ENCODE peak calls at places on chromosomes 7 and 10, in six cellular contexts. H is hepatocyte, D is sigmoid colon, I is mucosa of descending colon, Y is HCT116, O is uterus. W is an unnamed sample.
A peak's percentile ranks its signal among the peaks of the same experiment; 100 is the strongest.

GRCh38 chr7:159000070-159000469 is 143.7 kb downstream of the DYNC2I1 start:
- DNase-seq in H (no peak), D (no peak), I (no peak), Y (no peak), O (no peak), W (no peak)

GRCh38 chr7:22632674-22633073 is 94.3 kb upstream of the IL6 start:
- DNase-seq in H (no peak), D (no peak), I (no peak), Y (no peak), O (no peak), W (no peak)

GRCh38 chr10:43267811-43268210 is 946 bp upstream of the RASGEF1A start:
- DNase-seq in H (no peak), D (no peak), I (no peak), Y (no peak), O (no peak), W (no peak)

GRCh38 chr7:107995184-107996071 is 7.5 kb downstream of the LAMB1 start:
- DNase-seq in H (peak; percentile 56), D (peak; percentile 82), I (no peak), Y (no peak), O (no peak), W (no peak)

GRCh38 chr7:122143376-122143750 is 686 bp downstream of the AASS start:
- DNase-seq in H (peak; percentile 16), D (peak; percentile 68), I (peak; percentile 38), Y (no peak), O (peak; percentile 19), W (no peak)

GRCh38 chr7:107998150-107998549 is 4.8 kb downstream of the LAMB1 start:
- DNase-seq in H (no peak), D (no peak), I (no peak), Y (no peak), O (no peak), W (no peak)

GRCh38 chr7:131546583-131547111 is 9.8 kb downstream of the PODXL start:
- DNase-seq in H (no peak), D (peak; percentile 57), I (no peak), Y (no peak), O (no peak), W (peak; percentile 42)

GRCh38 chr7:120060283-120060682 is 212.7 kb upstream of the KCND2 start:
- DNase-seq in H (no peak), D (no peak), I (no peak), Y (no peak), O (no peak), W (no peak)

GRCh38 chr7:130008941-130009847 is 42.0 kb downstream of the ZC3HC1 start:
- DNase-seq in H (peak; percentile 24), D (no peak), I (peak; percentile 44), Y (peak; percentile 91), O (no peak), W (no peak)

GRCh38 chr10:29084908-29085307 is 204.0 kb upstream of the LYZL1 start:
- DNase-seq in H (no peak), D (no peak), I (no peak), Y (no peak), O (no peak), W (no peak)

GRCh38 chr7:92588561-92588960 is 1.6 kb downstream of the FAM133B start:
- DNase-seq in H (no peak), D (no peak), I (no peak), Y (no peak), O (no peak), W (no peak)

GRCh38 chr7:34260282-34260681 is 354.9 kb downstream of the BMPER start:
- DNase-seq in H (peak; percentile 12), D (no peak), I (no peak), Y (peak; percentile 61), O (no peak), W (no peak)

GRCh38 chr7:121119047-121119446 is 130.5 kb downstream of the CPED1 start:
- DNase-seq in H (no peak), D (no peak), I (no peak), Y (no peak), O (no peak), W (no peak)

GRCh38 chr7:70727861-70728260 is 404.1 kb upstream of the GALNT17 start:
- DNase-seq in H (no peak), D (no peak), I (no peak), Y (no peak), O (no peak), W (no peak)

GRCh38 chr7:21107101-21107500 is 320.4 kb upstream of the SP8 start:
- DNase-seq in H (no peak), D (no peak), I (no peak), Y (no peak), O (no peak), W (no peak)

DNA sequence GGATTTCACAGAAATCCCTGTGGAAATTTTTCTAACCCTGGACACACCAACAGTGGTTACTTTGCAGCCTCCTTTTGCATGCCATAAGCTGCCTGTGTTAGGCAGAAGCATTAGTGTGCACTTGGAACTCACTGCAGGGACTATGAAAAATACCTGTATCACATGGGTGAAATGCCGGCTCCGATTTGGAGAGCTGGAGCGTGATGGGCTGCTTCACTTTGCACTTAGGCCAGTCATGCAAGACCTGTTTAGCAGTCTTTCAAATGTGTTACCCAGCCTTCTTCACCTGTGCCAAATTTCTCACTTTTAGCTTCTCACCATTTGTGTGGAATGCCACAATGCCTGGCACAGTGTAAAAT is 11.3 kb downstream of the NCOA4 start:
- DNase-seq in H (no peak), D (no peak), I (no peak), Y (no peak), O (no peak), W (no peak)
- H3K4me3 ChIP-seq in H (no peak overlapping the region), D (peak overlapping the region; percentile 1), I (no peak overlapping the region), Y (no peak overlapping the region), O (no peak overlapping the region), W (no peak overlapping the region)

GRCh38 chr10:95273393-95274312 is 17.1 kb downstream of the PDLIM1 start:
- DNase-seq in H (peak; percentile 80), D (peak; percentile 89), I (no peak), Y (no peak), O (peak; percentile 61), W (no peak)

GRCh38 chr10:95276367-95277200 is 14.2 kb downstream of the PDLIM1 start:
- DNase-seq in H (no peak), D (no peak), I (peak; percentile 59), Y (no peak), O (no peak), W (no peak)

GRCh38 chr10:95277201-95277570 is 13.6 kb downstream of the PDLIM1 start:
- DNase-seq in H (no peak), D (no peak), I (no peak), Y (no peak), O (no peak), W (no peak)

GRCh38 chr10:95277614-95278013 is 13.2 kb downstream of the PDLIM1 start:
- DNase-seq in H (no peak), D (no peak), I (no peak), Y (no peak), O (no peak), W (no peak)

DNA sequence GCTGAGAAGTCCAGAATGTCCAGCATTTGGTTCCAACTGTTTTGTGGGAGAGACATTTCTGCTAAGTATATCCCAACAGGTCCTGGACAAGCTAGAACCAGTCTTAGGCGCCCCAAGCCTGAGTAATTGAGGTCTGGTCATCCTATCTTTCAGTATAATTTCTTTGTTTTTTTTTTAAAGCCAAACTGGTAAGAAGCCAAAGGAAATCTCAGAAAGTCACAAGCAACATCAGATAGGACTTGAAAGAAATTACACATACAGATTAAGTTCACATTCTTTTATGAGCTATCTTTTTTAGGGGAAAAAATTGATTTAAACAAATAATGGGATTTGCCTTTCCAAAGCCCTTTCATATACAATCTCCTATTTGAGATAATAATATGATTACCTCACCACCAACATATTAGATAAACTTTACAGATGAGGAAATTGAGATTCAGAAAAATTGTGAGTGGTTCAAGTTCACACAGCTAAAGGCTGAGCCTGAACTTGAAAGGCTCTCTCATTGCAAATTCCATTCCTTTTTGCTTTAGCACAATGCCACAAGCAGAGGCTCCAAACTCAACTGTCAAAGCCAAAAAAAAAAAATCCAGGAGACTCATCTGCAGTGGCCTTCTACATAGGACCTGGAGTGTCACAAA is 15.0 kb downstream of the PDLIM1 start:
- DNase-seq in H (no peak), D (no peak), I (no peak), Y (no peak), O (no peak), W (no peak)
- H3K4me1 ChIP-seq in H (peaks cover 53% of the 10 kb centered on the region), D (peaks cover 5% of the 10 kb centered on the region), I (peaks cover 67% of the 10 kb centered on the region), Y (peaks cover 10% of the 10 kb centered on the region), O (peaks cover 16% of the 10 kb centered on the region), W (no peaks in the 10 kb centered on the region)

DNA sequence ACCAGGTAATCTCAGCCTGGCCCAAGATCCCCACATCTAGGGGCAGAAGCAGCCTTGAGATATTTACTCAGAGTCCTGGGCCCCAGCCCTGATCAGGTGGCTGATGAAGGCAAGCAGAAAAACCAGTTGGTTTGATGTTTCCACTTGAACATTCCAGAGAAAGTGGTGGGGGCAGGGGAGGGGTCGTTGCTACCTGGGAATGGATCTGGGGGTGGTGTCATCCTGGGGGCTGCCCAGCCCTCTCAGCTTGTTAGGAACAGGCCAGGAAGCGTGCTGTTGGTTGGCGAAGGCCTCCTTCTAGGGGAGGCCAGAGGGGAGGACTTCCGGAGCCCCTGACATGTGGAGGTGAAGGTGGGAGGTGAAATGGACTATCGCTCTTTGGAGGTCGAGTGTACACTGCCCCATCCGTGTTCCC is 3.7 kb upstream of the ABHD11 start:
- DNase-seq in H (peak; percentile 73), D (no peak), I (peak; percentile 62), Y (no peak), O (no peak), W (no peak)
- H3K4me3 ChIP-seq in H (no peak overlapping the region), D (no peak overlapping the region), I (no peak overlapping the region), Y (peak overlapping the region; percentile 31), O (no peak overlapping the region), W (no peak overlapping the region)

GRCh38 chr7:50292165-50292757 is 12.3 kb upstream of the IKZF1 start:
- DNase-seq in H (no peak), D (no peak), I (no peak), Y (no peak), O (no peak), W (no peak)

GRCh38 chr7:50296799-50297198 is 7.7 kb upstream of the IKZF1 start:
- DNase-seq in H (no peak), D (no peak), I (no peak), Y (no peak), O (no peak), W (no peak)

GRCh38 chr7:50293509-50294179 is 10.9 kb upstream of the IKZF1 start:
- DNase-seq in H (no peak), D (no peak), I (no peak), Y (no peak), O (no peak), W (no peak)

GRCh38 chr7:50295133-50295532 is 9.4 kb upstream of the IKZF1 start:
- DNase-seq in H (no peak), D (no peak), I (no peak), Y (no peak), O (no peak), W (no peak)

GRCh38 chr7:50292763-50293162 is 11.8 kb upstream of the IKZF1 start:
- DNase-seq in H (no peak), D (no peak), I (no peak), Y (no peak), O (no peak), W (no peak)
- H3K4me1 ChIP-seq in H (no peaks in the 10 kb centered on the region), D (no peaks in the 10 kb centered on the region), I (no peaks in the 10 kb centered on the region), Y (no peaks in the 10 kb centered on the region), O (no peaks in the 10 kb centered on the region), W (no peaks in the 10 kb centered on the region)

DNA sequence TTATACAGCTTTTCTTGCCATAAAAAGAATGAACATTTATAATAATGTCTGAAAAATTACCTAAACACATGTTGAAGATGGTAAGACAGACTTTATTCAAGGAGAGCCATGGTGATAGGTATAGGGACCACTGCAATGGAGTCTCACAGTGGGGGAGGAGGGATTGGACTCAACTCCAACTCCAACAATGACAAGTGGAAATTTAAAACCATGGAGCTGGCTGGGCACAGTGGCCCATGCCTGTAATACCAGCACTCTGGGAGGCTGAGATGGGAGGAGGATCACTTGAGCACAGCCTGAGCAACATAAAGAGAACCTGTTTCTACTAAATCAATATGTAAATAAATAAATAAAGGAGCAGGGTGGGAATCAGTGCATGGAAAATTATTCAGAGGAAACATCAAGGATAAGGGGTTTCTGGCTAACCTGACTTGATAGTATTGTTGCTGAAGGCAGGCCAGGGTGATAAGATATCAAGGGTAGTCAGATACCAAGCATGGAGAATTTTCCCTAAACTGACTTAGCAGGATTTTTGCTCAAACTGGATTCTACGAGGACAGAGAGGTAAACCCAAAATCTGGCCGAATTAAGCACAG is 19.5 kb upstream of the MICU1 start:
- DNase-seq in H (no peak), D (no peak), I (no peak), Y (no peak), O (no peak), W (no peak)
- H3K4me3 ChIP-seq in H (no peak overlapping the region), D (no peak overlapping the region), I (no peak overlapping the region), Y (no peak overlapping the region), O (no peak overlapping the region), W (no peak overlapping the region)